ENCODE peak calls at places on chromosomes 4 and X, in ten cellular contexts. One of them, this sample, is unnamed.

GRCh38 chr4:108512615-108513505 is 107.5 kb upstream of the RPL34 start:
- DNase-seq in stomach: no peak
- DNase-seq in Peyer's patch: peak
- DNase-seq in osteocyte: no peak
- DNase-seq in NB4: peak
- DNase-seq in progenitor cell of endocrine pancreas: peak
- DNase-seq in A549: no peak
- DNase-seq in AG04449: no peak
- DNase-seq in dorsolateral prefrontal cortex: no peak
- DNase-seq in adrenal gland: peak
- DNase-seq in this sample: peak

GRCh38 chrX:63652086-63652775 is 132.8 kb downstream of the ARHGEF9 start:
- DNase-seq in stomach: no peak
- DNase-seq in Peyer's patch: no peak
- DNase-seq in osteocyte: no peak
- DNase-seq in NB4: no peak
- DNase-seq in progenitor cell of endocrine pancreas: no peak
- DNase-seq in A549: no peak
- DNase-seq in AG04449: no peak
- DNase-seq in dorsolateral prefrontal cortex: no peak
- DNase-seq in adrenal gland: no peak
- DNase-seq in this sample: no peak

GRCh38 chr4:154078504-154079350 is 289.8 kb upstream of the SFRP2 start:
- DNase-seq in stomach: no peak
- DNase-seq in Peyer's patch: no peak
- DNase-seq in osteocyte: no peak
- DNase-seq in NB4: peak
- DNase-seq in progenitor cell of endocrine pancreas: no peak
- DNase-seq in A549: no peak
- DNase-seq in AG04449: no peak
- DNase-seq in dorsolateral prefrontal cortex: no peak
- DNase-seq in adrenal gland: no peak
- DNase-seq in this sample: no peak

GRCh38 chr4:127479031-127479622 is 153.6 kb upstream of the INTU start:
- DNase-seq in stomach: no peak
- DNase-seq in Peyer's patch: no peak
- DNase-seq in osteocyte: no peak
- DNase-seq in NB4: peak
- DNase-seq in progenitor cell of endocrine pancreas: no peak
- DNase-seq in A549: peak
- DNase-seq in AG04449: no peak
- DNase-seq in dorsolateral prefrontal cortex: no peak
- DNase-seq in adrenal gland: no peak
- DNase-seq in this sample: no peak

GRCh38 chr4:104989363-104989762 is 157.3 kb upstream of the TET2 start:
- DNase-seq in stomach: no peak
- DNase-seq in Peyer's patch: no peak
- DNase-seq in osteocyte: no peak
- DNase-seq in NB4: no peak
- DNase-seq in progenitor cell of endocrine pancreas: no peak
- DNase-seq in A549: no peak
- DNase-seq in AG04449: no peak
- DNase-seq in dorsolateral prefrontal cortex: no peak
- DNase-seq in adrenal gland: no peak
- DNase-seq in this sample: no peak

GRCh38 chr4:80560337-80560736 is 224.8 kb downstream of the CFAP299 start:
- DNase-seq in stomach: no peak
- DNase-seq in Peyer's patch: no peak
- DNase-seq in osteocyte: no peak
- DNase-seq in NB4: no peak
- DNase-seq in progenitor cell of endocrine pancreas: no peak
- DNase-seq in A549: no peak
- DNase-seq in AG04449: no peak
- DNase-seq in dorsolateral prefrontal cortex: no peak
- DNase-seq in adrenal gland: no peak
- DNase-seq in this sample: no peak

GRCh38 chrX:120334603-120335002 is 23.3 kb upstream of the TMEM255A start:
- DNase-seq in stomach: no peak
- DNase-seq in Peyer's patch: no peak
- DNase-seq in osteocyte: no peak
- DNase-seq in NB4: peak
- DNase-seq in progenitor cell of endocrine pancreas: no peak
- DNase-seq in A549: no peak
- DNase-seq in AG04449: no peak
- DNase-seq in dorsolateral prefrontal cortex: no peak
- DNase-seq in adrenal gland: no peak
- DNase-seq in this sample: no peak

GRCh38 chr4:175062183-175062592 is 144.0 kb downstream of the ADAM29 start:
- DNase-seq in stomach: peak
- DNase-seq in Peyer's patch: no peak
- DNase-seq in osteocyte: no peak
- DNase-seq in NB4: no peak
- DNase-seq in progenitor cell of endocrine pancreas: no peak
- DNase-seq in A549: no peak
- DNase-seq in AG04449: no peak
- DNase-seq in dorsolateral prefrontal cortex: no peak
- DNase-seq in adrenal gland: no peak
- DNase-seq in this sample: no peak

GRCh38 chr4:134490863-134491262 is 289.3 kb upstream of the PABPC4L start:
- DNase-seq in stomach: no peak
- DNase-seq in Peyer's patch: no peak
- DNase-seq in osteocyte: no peak
- DNase-seq in NB4: no peak
- DNase-seq in progenitor cell of endocrine pancreas: no peak
- DNase-seq in A549: no peak
- DNase-seq in AG04449: no peak
- DNase-seq in dorsolateral prefrontal cortex: no peak
- DNase-seq in adrenal gland: no peak
- DNase-seq in this sample: no peak

GRCh38 chr4:87033902-87034301 is 99.1 kb downstream of the AFF1 start:
- DNase-seq in stomach: no peak
- DNase-seq in Peyer's patch: no peak
- DNase-seq in osteocyte: no peak
- DNase-seq in NB4: no peak
- DNase-seq in progenitor cell of endocrine pancreas: no peak
- DNase-seq in A549: no peak
- DNase-seq in AG04449: no peak
- DNase-seq in dorsolateral prefrontal cortex: no peak
- DNase-seq in adrenal gland: no peak
- DNase-seq in this sample: no peak

GRCh38 chrX:39650883-39651282 is 446.9 kb downstream of the BCOR start:
- DNase-seq in stomach: no peak
- DNase-seq in Peyer's patch: no peak
- DNase-seq in osteocyte: no peak
- DNase-seq in NB4: no peak
- DNase-seq in progenitor cell of endocrine pancreas: no peak
- DNase-seq in A549: no peak
- DNase-seq in AG04449: no peak
- DNase-seq in dorsolateral prefrontal cortex: no peak
- DNase-seq in adrenal gland: peak
- DNase-seq in this sample: no peak

GRCh38 chrX:39654183-39654925 is 443.4 kb downstream of the BCOR start:
- DNase-seq in stomach: no peak
- DNase-seq in Peyer's patch: no peak
- DNase-seq in osteocyte: no peak
- DNase-seq in NB4: no peak
- DNase-seq in progenitor cell of endocrine pancreas: no peak
- DNase-seq in A549: no peak
- DNase-seq in AG04449: no peak
- DNase-seq in dorsolateral prefrontal cortex: no peak
- DNase-seq in adrenal gland: no peak
- DNase-seq in this sample: no peak

GRCh38 chrX:39654952-39655351 is 442.8 kb downstream of the BCOR start:
- DNase-seq in stomach: no peak
- DNase-seq in Peyer's patch: no peak
- DNase-seq in osteocyte: no peak
- DNase-seq in NB4: no peak
- DNase-seq in progenitor cell of endocrine pancreas: no peak
- DNase-seq in A549: no peak
- DNase-seq in AG04449: no peak
- DNase-seq in dorsolateral prefrontal cortex: no peak
- DNase-seq in adrenal gland: no peak
- DNase-seq in this sample: no peak

GRCh38 chrX:39653656-39654055 is 444.1 kb downstream of the BCOR start:
- DNase-seq in stomach: no peak
- DNase-seq in Peyer's patch: no peak
- DNase-seq in osteocyte: no peak
- DNase-seq in NB4: no peak
- DNase-seq in progenitor cell of endocrine pancreas: no peak
- DNase-seq in A549: no peak
- DNase-seq in AG04449: no peak
- DNase-seq in dorsolateral prefrontal cortex: peak
- DNase-seq in adrenal gland: no peak
- DNase-seq in this sample: no peak

GRCh38 chrX:39652336-39652735 is 445.4 kb downstream of the BCOR start:
- DNase-seq in stomach: no peak
- DNase-seq in Peyer's patch: peak
- DNase-seq in osteocyte: no peak
- DNase-seq in NB4: peak
- DNase-seq in progenitor cell of endocrine pancreas: no peak
- DNase-seq in A549: peak
- DNase-seq in AG04449: no peak
- DNase-seq in dorsolateral prefrontal cortex: no peak
- DNase-seq in adrenal gland: peak
- DNase-seq in this sample: peak
- TF ChIP-seq CTCF in stomach: no peak
- TF ChIP-seq CTCF in Peyer's patch: no peak
- TF ChIP-seq CTCF in osteocyte: peak
- TF ChIP-seq CTCF in NB4: peak
- TF ChIP-seq CTCF in progenitor cell of endocrine pancreas: peak
- TF ChIP-seq CTCF in A549: peak
- TF ChIP-seq CTCF in AG04449: peak
- TF ChIP-seq CTCF in dorsolateral prefrontal cortex: peak
- TF ChIP-seq CTCF in adrenal gland: peak
- TF ChIP-seq CTCF in this sample: peak

GRCh38 chr4:138579146-138579545 is 337.0 kb upstream of the SLC7A11 start:
- DNase-seq in stomach: no peak
- DNase-seq in Peyer's patch: no peak
- DNase-seq in osteocyte: no peak
- DNase-seq in NB4: no peak
- DNase-seq in progenitor cell of endocrine pancreas: no peak
- DNase-seq in A549: no peak
- DNase-seq in AG04449: no peak
- DNase-seq in dorsolateral prefrontal cortex: no peak
- DNase-seq in adrenal gland: no peak
- DNase-seq in this sample: no peak

GRCh38 chr4:138572007-138572406 is 329.9 kb upstream of the SLC7A11 start:
- DNase-seq in stomach: no peak
- DNase-seq in Peyer's patch: no peak
- DNase-seq in osteocyte: no peak
- DNase-seq in NB4: no peak
- DNase-seq in progenitor cell of endocrine pancreas: no peak
- DNase-seq in A549: no peak
- DNase-seq in AG04449: no peak
- DNase-seq in dorsolateral prefrontal cortex: no peak
- DNase-seq in adrenal gland: no peak
- DNase-seq in this sample: no peak

GRCh38 chr4:138573246-138573645 is 331.1 kb upstream of the SLC7A11 start:
- DNase-seq in stomach: no peak
- DNase-seq in Peyer's patch: no peak
- DNase-seq in osteocyte: no peak
- DNase-seq in NB4: no peak
- DNase-seq in progenitor cell of endocrine pancreas: no peak
- DNase-seq in A549: no peak
- DNase-seq in AG04449: no peak
- DNase-seq in dorsolateral prefrontal cortex: no peak
- DNase-seq in adrenal gland: no peak
- DNase-seq in this sample: no peak

GRCh38 chr4:138577145-138577544 is 335.0 kb upstream of the SLC7A11 start:
- DNase-seq in stomach: no peak
- DNase-seq in Peyer's patch: no peak
- DNase-seq in osteocyte: no peak
- DNase-seq in NB4: no peak
- DNase-seq in progenitor cell of endocrine pancreas: no peak
- DNase-seq in A549: no peak
- DNase-seq in AG04449: no peak
- DNase-seq in dorsolateral prefrontal cortex: no peak
- DNase-seq in adrenal gland: no peak
- DNase-seq in this sample: no peak

GRCh38 chr4:138576684-138577083 is 334.5 kb upstream of the SLC7A11 start:
- DNase-seq in stomach: no peak
- DNase-seq in Peyer's patch: no peak
- DNase-seq in osteocyte: no peak
- DNase-seq in NB4: peak
- DNase-seq in progenitor cell of endocrine pancreas: no peak
- DNase-seq in A549: peak
- DNase-seq in AG04449: no peak
- DNase-seq in dorsolateral prefrontal cortex: no peak
- DNase-seq in adrenal gland: no peak
- DNase-seq in this sample: peak
- TF ChIP-seq CTCF in stomach: no peak
- TF ChIP-seq CTCF in Peyer's patch: no peak
- TF ChIP-seq CTCF in osteocyte: peak
- TF ChIP-seq CTCF in NB4: peak
- TF ChIP-seq CTCF in progenitor cell of endocrine pancreas: peak
- TF ChIP-seq CTCF in A549: peak
- TF ChIP-seq CTCF in AG04449: peak
- TF ChIP-seq CTCF in dorsolateral prefrontal cortex: no peak
- TF ChIP-seq CTCF in adrenal gland: no peak
- TF ChIP-seq CTCF in this sample: peak

GRCh38 chrX:57083143-57083542 is 38.2 kb downstream of the SPIN2B start:
- DNase-seq in stomach: no peak
- DNase-seq in Peyer's patch: no peak
- DNase-seq in osteocyte: no peak
- DNase-seq in NB4: no peak
- DNase-seq in progenitor cell of endocrine pancreas: no peak
- DNase-seq in A549: no peak
- DNase-seq in AG04449: no peak
- DNase-seq in dorsolateral prefrontal cortex: no peak
- DNase-seq in adrenal gland: no peak
- DNase-seq in this sample: no peak
- TF ChIP-seq CTCF in stomach: no peak
- TF ChIP-seq CTCF in Peyer's patch: no peak
- TF ChIP-seq CTCF in osteocyte: no peak
- TF ChIP-seq CTCF in NB4: no peak
- TF ChIP-seq CTCF in progenitor cell of endocrine pancreas: no peak
- TF ChIP-seq CTCF in A549: no peak
- TF ChIP-seq CTCF in AG04449: no peak
- TF ChIP-seq CTCF in dorsolateral prefrontal cortex: no peak
- TF ChIP-seq CTCF in adrenal gland: no peak
- TF ChIP-seq CTCF in this sample: no peak

GRCh38 chr4:45944000-45944399 is 179.9 kb downstream of the GABRG1 start:
- DNase-seq in stomach: no peak
- DNase-seq in Peyer's patch: no peak
- DNase-seq in osteocyte: no peak
- DNase-seq in NB4: no peak
- DNase-seq in progenitor cell of endocrine pancreas: no peak
- DNase-seq in A549: no peak
- DNase-seq in AG04449: no peak
- DNase-seq in dorsolateral prefrontal cortex: no peak
- DNase-seq in adrenal gland: no peak
- DNase-seq in this sample: no peak
- TF ChIP-seq CTCF in stomach: no peak
- TF ChIP-seq CTCF in Peyer's patch: no peak
- TF ChIP-seq CTCF in osteocyte: no peak
- TF ChIP-seq CTCF in NB4: no peak
- TF ChIP-seq CTCF in progenitor cell of endocrine pancreas: no peak
- TF ChIP-seq CTCF in A549: no peak
- TF ChIP-seq CTCF in AG04449: no peak
- TF ChIP-seq CTCF in dorsolateral prefrontal cortex: no peak
- TF ChIP-seq CTCF in adrenal gland: no peak
- TF ChIP-seq CTCF in this sample: no peak